ENCODE peak calls at places on chromosomes 16 and 17, in nine cellular contexts. One of them, this sample, is unnamed.

GRCh38 chr17:33989357-33990148 is 265.5 kb upstream of the CCL2 start:
- DNase-seq in body of pancreas: no peak
- DNase-seq in GM20000: no peak
- DNase-seq in mesendoderm: peak
- DNase-seq in activated CD4-positive, alpha-beta T cell treated with anti-CD3 and anti-CD28 coated beads for 48 hours: no peak
- DNase-seq in T-helper 2 cell: no peak
- DNase-seq in AG04450: no peak
- DNase-seq in GM10248: no peak
- DNase-seq in T1000: no peak
- DNase-seq in this sample: no peak

GRCh38 chr16:77748426-77748825 is 26.1 kb downstream of the NUDT7 start:
- DNase-seq in body of pancreas: no peak
- DNase-seq in GM20000: no peak
- DNase-seq in mesendoderm: peak
- DNase-seq in activated CD4-positive, alpha-beta T cell treated with anti-CD3 and anti-CD28 coated beads for 48 hours: no peak
- DNase-seq in T-helper 2 cell: no peak
- DNase-seq in AG04450: no peak
- DNase-seq in GM10248: no peak
- DNase-seq in T1000: no peak
- DNase-seq in this sample: no peak

GRCh38 chr16:81280393-81280792 is 34.4 kb upstream of the GAN start:
- DNase-seq in body of pancreas: no peak
- DNase-seq in GM20000: no peak
- DNase-seq in mesendoderm: no peak
- DNase-seq in activated CD4-positive, alpha-beta T cell treated with anti-CD3 and anti-CD28 coated beads for 48 hours: no peak
- DNase-seq in T-helper 2 cell: no peak
- DNase-seq in AG04450: no peak
- DNase-seq in GM10248: no peak
- DNase-seq in T1000: no peak
- DNase-seq in this sample: no peak

GRCh38 chr17:39662551-39663339 is 2.4 kb upstream of the TCAP start:
- DNase-seq in body of pancreas: no peak
- DNase-seq in GM20000: no peak
- DNase-seq in mesendoderm: no peak
- DNase-seq in activated CD4-positive, alpha-beta T cell treated with anti-CD3 and anti-CD28 coated beads for 48 hours: no peak
- DNase-seq in T-helper 2 cell: no peak
- DNase-seq in AG04450: no peak
- DNase-seq in GM10248: no peak
- DNase-seq in T1000: no peak
- DNase-seq in this sample: no peak

GRCh38 chr16:74568961-74569631 is 37.8 kb downstream of the GLG1 start:
- DNase-seq in body of pancreas: no peak
- DNase-seq in GM20000: no peak
- DNase-seq in mesendoderm: no peak
- DNase-seq in activated CD4-positive, alpha-beta T cell treated with anti-CD3 and anti-CD28 coated beads for 48 hours: no peak
- DNase-seq in T-helper 2 cell: no peak
- DNase-seq in AG04450: no peak
- DNase-seq in GM10248: no peak
- DNase-seq in T1000: no peak
- DNase-seq in this sample: peak

GRCh38 chr17:75568412-75569255 is 19.0 kb upstream of the MYO15B start:
- DNase-seq in body of pancreas: no peak
- DNase-seq in GM20000: no peak
- DNase-seq in mesendoderm: no peak
- DNase-seq in activated CD4-positive, alpha-beta T cell treated with anti-CD3 and anti-CD28 coated beads for 48 hours: no peak
- DNase-seq in T-helper 2 cell: no peak
- DNase-seq in AG04450: no peak
- DNase-seq in GM10248: no peak
- DNase-seq in T1000: no peak
- DNase-seq in this sample: no peak

GRCh38 chr16:1121601-1122000 is 25.6 kb upstream of the C1QTNF8 start:
- DNase-seq in body of pancreas: no peak
- DNase-seq in GM20000: no peak
- DNase-seq in mesendoderm: no peak
- DNase-seq in activated CD4-positive, alpha-beta T cell treated with anti-CD3 and anti-CD28 coated beads for 48 hours: no peak
- DNase-seq in T-helper 2 cell: no peak
- DNase-seq in AG04450: no peak
- DNase-seq in GM10248: no peak
- DNase-seq in T1000: no peak
- DNase-seq in this sample: no peak

GRCh38 chr16:3734084-3734757 is 16.9 kb upstream of the TRAP1 start:
- DNase-seq in body of pancreas: no peak
- DNase-seq in GM20000: no peak
- DNase-seq in mesendoderm: no peak
- DNase-seq in activated CD4-positive, alpha-beta T cell treated with anti-CD3 and anti-CD28 coated beads for 48 hours: no peak
- DNase-seq in T-helper 2 cell: no peak
- DNase-seq in AG04450: no peak
- DNase-seq in GM10248: no peak
- DNase-seq in T1000: no peak
- DNase-seq in this sample: no peak

GRCh38 chr16:81321537-81321936 is 6.8 kb downstream of the GAN start:
- DNase-seq in body of pancreas: no peak
- DNase-seq in GM20000: no peak
- DNase-seq in mesendoderm: no peak
- DNase-seq in activated CD4-positive, alpha-beta T cell treated with anti-CD3 and anti-CD28 coated beads for 48 hours: no peak
- DNase-seq in T-helper 2 cell: no peak
- DNase-seq in AG04450: no peak
- DNase-seq in GM10248: no peak
- DNase-seq in T1000: no peak
- DNase-seq in this sample: no peak

GRCh38 chr17:39781814-39782213 is 44.1 kb downstream of the GRB7 start:
- DNase-seq in body of pancreas: no peak
- DNase-seq in GM20000: no peak
- DNase-seq in mesendoderm: no peak
- DNase-seq in activated CD4-positive, alpha-beta T cell treated with anti-CD3 and anti-CD28 coated beads for 48 hours: no peak
- DNase-seq in T-helper 2 cell: no peak
- DNase-seq in AG04450: no peak
- DNase-seq in GM10248: no peak
- DNase-seq in T1000: no peak
- DNase-seq in this sample: no peak

GRCh38 chr16:7714775-7715174 is 382.1 kb downstream of the RBFOX1 start:
- DNase-seq in body of pancreas: no peak
- DNase-seq in GM20000: no peak
- DNase-seq in mesendoderm: no peak
- DNase-seq in activated CD4-positive, alpha-beta T cell treated with anti-CD3 and anti-CD28 coated beads for 48 hours: no peak
- DNase-seq in T-helper 2 cell: no peak
- DNase-seq in AG04450: no peak
- DNase-seq in GM10248: no peak
- DNase-seq in T1000: no peak
- DNase-seq in this sample: no peak